ENCODE peak calls at places on chromosomes 2 and 18, in eight cellular contexts. D, U, K, A, Z, F, S and O are unnamed samples.

GRCh38 chr2:63465633-63466032 is 122.6 kb downstream of the WDPCP start:
- DNase-seq in Z (no peak), K (no peak), S (no peak), F (no peak), D (no peak), U (no peak), A (no peak), O (no peak)

GRCh38 chr2:31196622-31197021 is 20.7 kb downstream of the CAPN14 start:
- DNase-seq in U (no peak), F (no peak), D (no peak), Z (no peak), A (no peak), K (no peak), S (no peak), O (no peak)

GRCh38 chr2:121185571-121186074 is 99.4 kb downstream of the TFCP2L1 start:
- DNase-seq in F (no peak), S (no peak), U (no peak), K (no peak), A (peak), D (no peak), Z (peak), O (no peak)

GRCh38 chr18:51236225-51236624 is 38.7 kb upstream of the MEX3C start:
- DNase-seq in F (no peak), U (no peak), S (no peak), Z (no peak), K (peak), A (peak), D (no peak), O (peak)

GRCh38 chr2:55010149-55010591 is 40.1 kb downstream of the RTN4 start:
- DNase-seq in A (no peak), Z (no peak), D (no peak), S (peak), F (no peak), K (peak), U (no peak), O (no peak)

GRCh38 chr2:96656540-96656939 is 14.0 kb downstream of the FER1L5 start:
- DNase-seq in K (no peak), F (no peak), Z (no peak), D (no peak), U (no peak), S (no peak), A (no peak), O (no peak)

GRCh38 chr18:62436636-62437519 is 85.9 kb upstream of the ZCCHC2 start:
- DNase-seq in F (peak), U (no peak), S (no peak), Z (no peak), D (peak), K (no peak), A (no peak), O (no peak)

GRCh38 chr2:159456500-159457426 is 159.6 kb downstream of the BAZ2B start:
- DNase-seq in F (no peak), A (no peak), S (no peak), U (no peak), Z (no peak), D (no peak), K (no peak), O (no peak)

GRCh38 chr2:74740395-74741075 is 86.5 kb downstream of the SEMA4F start:
- DNase-seq in A (peak), K (peak), Z (peak), S (no peak), D (no peak), U (no peak), F (peak), O (peak)